ENCODE peak calls at places on chromosomes 2 and 18, in ten cellular contexts. C is astrocyte of the cerebellum, F is T-cell, I is amniotic stem cell, A is H9, Q is NCI-H2171, P is amniotic epithelial cell, R is NCI-H748 treated with DMSO at 0.1 percent for 48 hours, B is A172, M is SK-N-DZ. H is an unnamed sample.

GRCh38 chr2:11187083-11187619 is 31.9 kb downstream of the SLC66A3 start:
- DNase-seq in C (peak), F (no peak), I (peak), A (no peak), Q (no peak), P (peak), R (no peak), B (peak), M (no peak), H (no peak)

GRCh38 chr2:109563294-109563693 is 50.5 kb downstream of the SEPTIN10 start:
- DNase-seq in C (no peak), F (no peak), I (no peak), A (no peak), Q (no peak), P (no peak), R (no peak), B (no peak), M (no peak), H (no peak)

GRCh38 chr2:220999351-220999750 is 572.8 kb downstream of the EPHA4 start:
- DNase-seq in C (no peak), F (no peak), I (no peak), A (no peak), Q (no peak), P (peak), R (no peak), B (peak), M (no peak), H (no peak)

GRCh38 chr18:8987250-8987649 is 115.2 kb upstream of the NDUFV2 start:
- DNase-seq in C (no peak), F (no peak), I (no peak), A (no peak), Q (no peak), P (peak), R (no peak), B (peak), M (no peak), H (no peak)

GRCh38 chr2:211745295-211746097 is 793.1 kb downstream of the ERBB4 start:
- DNase-seq in C (peak), F (no peak), I (peak), A (peak), Q (peak), P (peak), R (peak), B (peak), M (peak), H (peak)

GRCh38 chr2:68762665-68763064 is 28.1 kb downstream of the ARHGAP25 start:
- DNase-seq in C (no peak), F (no peak), I (no peak), A (no peak), Q (no peak), P (peak), R (no peak), B (peak), M (no peak), H (no peak)

GRCh38 chr2:13091463-13091862 is 374.7 kb downstream of the TRIB2 start:
- DNase-seq in C (no peak), F (no peak), I (no peak), A (no peak), Q (no peak), P (no peak), R (no peak), B (no peak), M (no peak), H (no peak)

GRCh38 chr2:120499784-120500495 is 154.0 kb downstream of the INHBB start:
- DNase-seq in C (no peak), F (no peak), I (no peak), A (no peak), Q (no peak), P (no peak), R (no peak), B (peak), M (no peak), H (no peak)

GRCh38 chr18:62325806-62326645 is 916 bp downstream of the TNFRSF11A start:
- DNase-seq in C (no peak), F (peak), I (no peak), A (no peak), Q (no peak), P (no peak), R (no peak), B (no peak), M (no peak), H (peak)

GRCh38 chr2:121377676-121378075 is 92.7 kb upstream of the TFCP2L1 start:
- DNase-seq in C (no peak), F (no peak), I (no peak), A (no peak), Q (no peak), P (peak), R (no peak), B (no peak), M (no peak), H (no peak)

GRCh38 chr18:49052891-49053644 is 102.3 kb upstream of the SMAD7 start:
- DNase-seq in C (peak), F (peak), I (peak), A (no peak), Q (peak), P (peak), R (no peak), B (peak), M (peak), H (no peak)

GRCh38 chr2:153163055-153163454 is 315.5 kb downstream of the RPRM start:
- DNase-seq in C (peak), F (no peak), I (no peak), A (peak), Q (peak), P (no peak), R (peak), B (peak), M (peak), H (peak)

GRCh38 chr18:30387401-30387800 is 655.1 kb downstream of the DSC3 start:
- DNase-seq in C (no peak), F (no peak), I (no peak), A (no peak), Q (no peak), P (peak), R (no peak), B (no peak), M (no peak), H (no peak)

GRCh38 chr2:96408631-96409542 is 73.3 kb downstream of the NCAPH start:
- DNase-seq in C (peak), F (no peak), I (no peak), A (no peak), Q (no peak), P (peak), R (no peak), B (peak), M (no peak), H (no peak)

GRCh38 chr2:37230581-37230980 is 815 bp downstream of the CEBPZ start:
- DNase-seq in C (no peak), F (no peak), I (no peak), A (no peak), Q (no peak), P (no peak), R (no peak), B (peak), M (peak), H (no peak)

GRCh38 chr2:234795272-234795920 is 156.4 kb upstream of the SH3BP4 start:
- DNase-seq in C (no peak), F (no peak), I (no peak), A (no peak), Q (no peak), P (peak), R (peak), B (peak), M (no peak), H (peak)

GRCh38 chr2:24923106-24923505 is 3.1 kb upstream of the ADCY3 start:
- DNase-seq in C (no peak), F (no peak), I (no peak), A (no peak), Q (no peak), P (no peak), R (no peak), B (no peak), M (no peak), H (no peak)

GRCh38 chr2:67259581-67260347 is 137.4 kb upstream of the ETAA1 start:
- DNase-seq in C (peak), F (no peak), I (peak), A (no peak), Q (peak), P (peak), R (no peak), B (peak), M (peak), H (no peak)

GRCh38 chr2:238498691-238499295 is 72.1 kb downstream of the ASB1 start:
- DNase-seq in C (no peak), F (no peak), I (no peak), A (peak), Q (no peak), P (no peak), R (no peak), B (no peak), M (no peak), H (no peak)

H was measured in T47D.